ENCODE peak calls at places on chromosomes 6 and 20, in ten cellular contexts. N is T-helper 2 cell; B is kidney glomerular epithelial cell; L is NCI-H1436 treated with DMSO at 0.1 percent for 48 hours; Q is left cardiac atrium; Y is stimulated activated CD4-positive, alpha-beta T cell treated with anti-CD3 and anti-CD28 coated beads, Interleukin-15, amount 100 ng/mL, for 48 hours; K is Jurkat, Clone E6-1; X is fibroblast of mammary gland; P is iPS-NIHi11; Z is NT2/D1. V is an unnamed sample.

GRCh38 chr20:25071722-25072121 is 10.2 kb downstream of the VSX1 start:
- DNase-seq in X (no peak), Y (no peak), N (no peak), L (no peak), Z (no peak), Q (no peak), P (peak), B (no peak), K (no peak), V (no peak)

GRCh38 chr6:144921206-144921975 is 636.3 kb downstream of the UTRN start:
- DNase-seq in P (no peak), B (peak), L (no peak), Z (no peak), N (no peak), K (no peak), Q (no peak), Y (no peak), X (no peak), V (no peak)

GRCh38 chr6:158793432-158793831 is 25.7 kb downstream of the EZR start:
- DNase-seq in B (no peak), Z (peak), K (no peak), Y (no peak), N (no peak), P (peak), X (peak), Q (no peak), L (no peak), V (no peak)

GRCh38 chr20:19802492-19803158 is 44.6 kb downstream of the RIN2 start:
- DNase-seq in B (peak), K (no peak), Y (no peak), Z (no peak), L (no peak), Q (no peak), P (peak), N (no peak), X (no peak), V (no peak)

GRCh38 chr20:46119028-46119546 is 973 bp downstream of the CD40 start:
- DNase-seq in L (no peak), N (no peak), Y (no peak), P (no peak), Q (no peak), Z (no peak), B (no peak), K (no peak), X (no peak), V (no peak)

GRCh38 chr6:167493961-167494697 is 169.2 kb downstream of the TTLL2 start:
- DNase-seq in P (no peak), K (no peak), X (peak), N (no peak), Z (no peak), Y (no peak), B (no peak), L (no peak), Q (peak), V (no peak)

GRCh38 chr6:84224251-84224650 is 3.2 kb downstream of the CEP162 start:
- DNase-seq in P (no peak), K (no peak), L (no peak), Q (no peak), X (no peak), N (no peak), B (no peak), Z (no peak), Y (no peak), V (no peak)

GRCh38 chr20:3103369-3104032 is 19.0 kb upstream of the AVP start:
- DNase-seq in N (no peak), K (no peak), X (no peak), P (no peak), Q (no peak), B (no peak), Y (no peak), Z (no peak), L (no peak), V (no peak)

GRCh38 chr6:119542037-119542436 is 192.5 kb upstream of the MAN1A1 start:
- DNase-seq in B (no peak), Q (no peak), K (no peak), P (no peak), Z (no peak), N (no peak), X (no peak), L (no peak), Y (no peak), V (no peak)

GRCh38 chr6:28657756-28658465 is 132.2 kb downstream of the GPX5 start:
- DNase-seq in Q (peak), K (peak), N (peak), Y (peak), P (peak), Z (no peak), B (peak), X (peak), L (no peak), V (no peak)

GRCh38 chr6:109260701-109261100 is 121.6 kb downstream of the CD164 start:
- DNase-seq in K (no peak), B (no peak), P (no peak), Q (no peak), L (no peak), Z (no peak), N (no peak), Y (no peak), X (no peak), V (no peak)

GRCh38 chr20:40843251-40843650 is 154.2 kb upstream of the MAFB start:
- DNase-seq in Z (no peak), Q (no peak), B (no peak), Y (no peak), K (no peak), L (no peak), P (no peak), X (peak), N (no peak), V (no peak)

GRCh38 chr6:69957990-69958559 is 91.7 kb downstream of the COL19A1 start:
- DNase-seq in P (no peak), N (no peak), Z (no peak), K (no peak), Q (no peak), L (no peak), Y (no peak), B (no peak), X (peak), V (no peak)

GRCh38 chr6:121222656-121223055 is 111.6 kb downstream of the TBC1D32 start:
- DNase-seq in K (no peak), N (no peak), Z (no peak), X (peak), L (no peak), Q (no peak), P (peak), B (peak), Y (no peak), V (no peak)

GRCh38 chr6:131286469-131287040 is 151.3 kb downstream of the AKAP7 start:
- DNase-seq in P (no peak), N (no peak), Z (no peak), L (no peak), X (no peak), Y (no peak), Q (no peak), K (no peak), B (no peak), V (no peak)

GRCh38 chr6:112933947-112934346 is 586.8 kb downstream of the RFPL4B start:
- DNase-seq in Q (no peak), B (no peak), K (no peak), P (no peak), N (no peak), Z (no peak), Y (no peak), L (no peak), X (peak), V (no peak)

GRCh38 chr6:154093231-154094044 is 54.4 kb downstream of the OPRM1 start:
- DNase-seq in Z (no peak), Y (no peak), X (no peak), N (no peak), B (no peak), K (no peak), P (no peak), Q (no peak), L (no peak), V (no peak)

GRCh38 chr6:22057962-22058361 is 238.9 kb downstream of the PRL start:
- DNase-seq in Q (no peak), N (no peak), P (no peak), Z (no peak), Y (no peak), L (no peak), X (no peak), B (no peak), K (no peak), V (no peak)

GRCh38 chr6:11551053-11551452 is 13.5 kb downstream of the TMEM170B start:
- DNase-seq in B (no peak), X (no peak), Q (no peak), Y (no peak), Z (no peak), K (no peak), P (no peak), L (no peak), N (no peak), V (no peak)

GRCh38 chr20:62761058-62761758 is 35.1 kb upstream of the MRGBP start:
- DNase-seq in X (no peak), K (no peak), B (no peak), Y (no peak), L (no peak), Z (no peak), Q (no peak), N (no peak), P (no peak), V (no peak)

GRCh38 chr6:41939848-41940758 is 1.5 kb downstream of the CCND3 start:
- DNase-seq in L (no peak), P (no peak), K (no peak), Y (no peak), Z (no peak), X (peak), N (no peak), Q (peak), B (peak), V (no peak)

GRCh38 chr6:36755435-36756348 is 58.1 kb downstream of the RAB44 start:
- DNase-seq in P (no peak), B (no peak), N (peak), K (peak), Y (peak), L (no peak), Q (no peak), X (peak), Z (no peak), V (no peak)

GRCh38 chr20:25052255-25053206 is 5.4 kb downstream of the ACSS1 start:
- DNase-seq in B (no peak), Y (no peak), K (no peak), P (no peak), N (no peak), Z (no peak), X (no peak), L (no peak), Q (peak), V (no peak)

GRCh38 chr6:106005013-106005412 is 81.1 kb upstream of the PRDM1 start:
- DNase-seq in Q (no peak), B (no peak), Z (no peak), K (no peak), P (no peak), N (no peak), X (no peak), L (no peak), Y (no peak), V (no peak)

GRCh38 chr6:5260111-5260620 is 584 bp downstream of the LYRM4 start:
- DNase-seq in N (peak), Y (peak), B (peak), Q (peak), L (peak), K (peak), X (peak), P (peak), Z (peak), V (no peak)

GRCh38 chr6:118551063-118551672 is 3.1 kb downstream of the PLN start:
- DNase-seq in N (no peak), Z (peak), Q (no peak), X (peak), K (peak), B (peak), Y (no peak), L (no peak), P (peak), V (peak)

GRCh38 chr20:6863355-6863754 is 95.9 kb downstream of the BMP2 start:
- DNase-seq in Q (no peak), B (peak), L (no peak), N (no peak), K (no peak), Y (no peak), X (no peak), Z (no peak), P (no peak), V (no peak)

GRCh38 chr6:133837801-133838349 is 51.0 kb upstream of the TCF21 start:
- DNase-seq in B (peak), Y (peak), K (peak), P (peak), X (peak), Q (peak), L (no peak), Z (no peak), N (peak), V (no peak)

GRCh38 chr6:33173228-33174180 is 18.8 kb downstream of the COL11A2 start:
- DNase-seq in Q (no peak), X (no peak), L (no peak), K (no peak), B (no peak), P (no peak), Z (no peak), Y (no peak), N (no peak), V (no peak)

GRCh38 chr6:36442671-36443497 is at the start of the genes KCTD20 and PXT1:
- DNase-seq in Z (no peak), N (peak), Y (peak), Q (peak), B (peak), L (peak), X (peak), K (peak), P (peak), V (peak)

GRCh38 chr20:33415948-33416347 is 14.6 kb upstream of the CDK5RAP1 start:
- DNase-seq in N (no peak), B (no peak), Z (no peak), K (no peak), Q (peak), Y (no peak), L (no peak), X (peak), P (peak), V (no peak)

GRCh38 chr6:3244003-3244831 is 14.5 kb upstream of the PSMG4 start:
- DNase-seq in X (no peak), P (no peak), Y (no peak), N (no peak), K (no peak), L (no peak), Q (no peak), B (no peak), Z (no peak), V (no peak)

GRCh38 chr6:164150221-164150620 is 735.7 kb downstream of the QKI start:
- DNase-seq in P (no peak), L (no peak), X (no peak), B (no peak), Z (no peak), N (no peak), Y (no peak), K (no peak), Q (no peak), V (no peak)

V was measured in NCI-H1048.